ENCODE peak calls at places on chromosome 22, in four cellular contexts. S is tibial artery, K is colonic mucosa, L is astrocyte of the cerebellum. B is an unnamed sample.

GRCh38 chr22:19082793-19083192 is 39.4 kb downstream of the DGCR2 start:
- DNase-seq in S (no peak), K (no peak), L (no peak), B (no peak)

GRCh38 chr22:30870451-30871345 is 97.9 kb downstream of the MORC2 start:
- DNase-seq in S (peak; percentile 13), K (no peak), L (no peak), B (no peak)

GRCh38 chr22:31561970-31562369 is 65.6 kb downstream of the SFI1 start:
- DNase-seq in S (no peak), K (no peak), L (no peak), B (no peak)

GRCh38 chr22:49413551-49413950 is 414.1 kb downstream of the BRD1 start:
- DNase-seq in S (no peak), K (no peak), L (no peak), B (no peak)

GRCh38 chr22:30541979-30542810 is 4.3 kb downstream of the SEC14L6 start:
- DNase-seq in S (no peak), K (no peak), L (no peak), B (peak; percentile 50)

GRCh38 chr22:39292561-39293074 is 26.8 kb downstream of the RPL3 start:
- DNase-seq in S (peak; percentile 94), K (peak; percentile 90), L (peak; percentile 86), B (peak; percentile 34)

GRCh38 chr22:19876941-19877625 is 22.4 kb upstream of the GNB1L start:
- DNase-seq in S (peak; percentile 11), K (no peak), L (no peak), B (no peak)

GRCh38 chr22:23722724-23723123 is 28.2 kb downstream of the ZNF70 start:
- DNase-seq in S (no peak), K (no peak), L (no peak), B (no peak)

GRCh38 chr22:19811811-19812771 is 42.6 kb downstream of the GNB1L start:
- DNase-seq in S (no peak), K (peak; percentile 13), L (no peak), B (no peak)

GRCh38 chr22:49838771-49839717 is 11.4 kb upstream of the BRD1 start:
- DNase-seq in S (no peak), K (peak; percentile 30), L (no peak), B (no peak)

DNA sequence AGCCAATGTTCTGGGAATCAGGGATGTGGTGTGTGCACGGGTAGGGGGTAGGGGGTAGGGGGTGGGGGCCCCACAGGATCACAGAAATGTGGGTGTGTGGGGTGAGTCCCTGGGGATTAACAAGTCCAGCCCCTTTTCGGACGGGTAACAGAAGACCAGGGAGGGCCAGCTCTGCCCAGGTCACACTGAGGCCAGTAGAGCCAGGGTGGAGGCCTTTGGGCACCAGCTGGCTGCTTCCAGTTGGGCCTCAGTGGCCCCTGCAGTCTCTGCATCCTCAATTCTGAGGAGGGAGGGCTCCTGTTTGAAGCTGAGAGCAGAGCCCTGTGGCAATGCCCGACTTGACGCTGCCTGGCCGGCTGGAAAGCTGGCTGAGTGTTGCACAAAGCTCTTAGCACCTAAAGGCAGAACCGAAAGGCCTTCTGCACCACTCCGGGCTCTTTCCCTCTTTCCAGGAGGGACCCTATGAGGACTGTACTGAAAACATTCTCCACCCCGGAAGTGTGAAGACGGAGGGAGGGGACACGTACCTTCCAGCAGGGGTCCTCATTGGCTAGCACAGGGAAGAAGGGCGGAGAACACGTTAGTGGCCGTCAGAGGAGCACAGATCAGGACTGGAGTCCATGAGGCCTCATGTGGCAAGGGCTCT is 120.4 kb downstream of the PHF21B start:
- DNase-seq in S (no peak), K (no peak), L (no peak), B (no peak)
- TF ChIP-seq CTCF in S (no peak), K (no peak), L (no peak), B (no peak)

GRCh38 chr22:42937164-42937854 is 77.6 kb downstream of the PACSIN2 start:
- DNase-seq in S (peak; percentile 76), K (peak; percentile 76), L (peak; percentile 29), B (no peak)
- TF ChIP-seq CTCF in S (no peak), K (no peak), L (no peak), B (no peak)

DNA sequence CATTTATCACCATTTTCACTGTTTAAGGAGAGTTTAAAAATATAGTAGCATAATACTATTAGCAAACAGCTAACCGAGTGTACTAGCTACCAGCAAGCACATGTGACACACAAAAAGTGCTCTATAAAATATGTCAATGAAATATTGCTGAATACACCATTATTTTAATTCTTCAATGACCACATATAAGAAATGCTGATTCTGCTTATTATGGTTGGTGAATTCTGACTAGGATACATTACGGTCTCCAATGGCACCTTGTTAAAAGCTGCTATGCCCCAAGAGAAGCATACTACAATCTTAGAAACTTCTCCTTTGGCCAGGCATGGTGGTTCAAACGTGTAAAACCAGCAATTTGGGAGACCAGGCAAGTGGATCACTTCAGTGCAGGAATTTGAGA is 129.8 kb downstream of the MRTFA start:
- DNase-seq in S (no peak), K (no peak), L (no peak), B (no peak)
- TF ChIP-seq CTCF in S (no peak), K (no peak), L (no peak), B (no peak)

DNA sequence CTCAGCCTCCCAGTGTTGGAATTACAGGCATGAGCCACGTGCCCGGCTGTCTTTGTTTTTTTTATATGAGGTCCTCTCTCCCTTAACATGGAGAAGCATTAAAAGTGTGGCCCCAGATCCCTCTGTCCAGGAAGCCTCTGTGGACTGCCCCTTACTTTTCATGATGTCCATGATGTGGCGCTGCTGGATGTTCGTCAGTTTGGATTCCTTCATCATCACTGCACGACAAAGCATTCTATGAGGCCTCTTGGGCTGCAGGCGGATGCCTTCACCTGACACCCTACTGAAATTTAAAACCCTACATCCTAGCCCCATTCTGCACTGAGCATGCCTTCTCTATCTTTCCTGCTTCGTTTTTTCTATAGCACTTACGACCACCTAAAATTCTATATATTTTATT is 2.1 kb downstream of the C22orf23 start:
- DNase-seq in S (no peak), K (no peak), L (no peak), B (no peak)
- TF ChIP-seq CTCF in S (no peak), K (no peak), L (no peak), B (no peak)

DNA sequence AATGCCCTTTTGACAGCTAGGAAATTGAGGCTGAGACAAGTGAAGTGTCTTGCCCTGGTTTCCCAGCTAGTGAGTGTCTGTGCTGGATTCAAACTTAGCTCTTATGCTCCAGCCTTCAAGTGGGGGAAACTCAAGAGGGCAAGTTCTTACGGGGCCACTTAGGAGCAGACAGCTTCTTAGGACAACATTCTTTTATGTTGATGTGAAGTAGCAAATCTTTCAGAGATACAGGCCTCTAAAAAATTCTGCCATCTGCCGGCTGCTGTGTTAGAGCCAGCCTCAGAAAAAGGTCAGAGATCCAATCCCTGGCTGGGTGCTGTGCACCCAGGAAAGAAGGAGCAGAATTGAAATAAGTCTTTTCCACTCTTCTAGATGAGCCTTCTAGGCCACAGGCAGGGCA is 26.6 kb downstream of the TIMP3 start:
- DNase-seq in S (no peak), K (no peak), L (no peak), B (no peak)
- TF ChIP-seq CTCF in S (no peak), K (no peak), L (no peak), B (no peak)

DNA sequence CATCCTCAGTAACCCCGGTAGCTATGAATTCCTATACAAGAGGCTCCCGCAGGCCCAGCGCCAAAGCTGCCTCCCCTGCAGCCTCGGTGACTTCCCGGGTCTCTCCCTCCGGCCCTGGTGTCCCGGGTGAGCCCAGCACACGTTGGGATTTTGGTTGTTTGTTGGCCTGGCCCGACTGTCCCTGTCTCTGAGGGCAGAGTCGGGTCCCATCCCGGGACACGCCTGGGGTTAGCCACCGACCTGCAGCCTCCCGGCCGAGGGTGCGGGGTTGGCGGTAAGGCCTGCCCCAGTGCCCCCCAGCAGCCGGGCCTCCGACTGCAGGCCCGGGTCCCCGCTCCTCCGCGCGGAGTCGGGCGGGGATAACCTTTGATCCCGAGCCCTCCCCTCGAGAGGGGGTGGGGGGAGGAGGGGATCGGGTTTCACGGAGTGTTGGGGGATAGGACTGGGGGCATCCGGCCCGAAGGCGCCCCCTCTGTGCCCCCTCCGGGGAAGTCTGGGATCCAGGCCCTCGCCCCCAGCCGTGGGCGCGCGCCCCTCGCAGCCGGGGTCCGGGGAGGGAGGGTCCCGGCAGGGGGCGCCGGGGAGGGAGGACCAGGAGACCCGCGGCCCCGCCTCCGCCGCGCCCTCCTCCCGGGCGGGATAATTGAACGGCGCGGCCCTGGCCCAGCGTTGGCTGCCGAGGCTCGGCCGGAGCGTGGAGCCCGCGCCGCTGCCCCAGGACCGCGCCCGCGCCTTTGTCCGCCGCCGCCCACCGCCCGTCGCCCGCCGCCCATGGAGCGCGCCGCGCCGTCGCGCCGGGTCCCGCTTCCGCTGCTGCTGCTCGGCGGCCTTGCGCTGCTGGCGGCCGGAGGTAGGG is at the start of gene FBLN1:
- DNase-seq in S (no peak), K (no peak), L (no peak), B (peak; percentile 70)
- TF ChIP-seq CTCF in S (no peak), K (no peak), L (peak; percentile 6), B (peak; percentile 44)

DNA sequence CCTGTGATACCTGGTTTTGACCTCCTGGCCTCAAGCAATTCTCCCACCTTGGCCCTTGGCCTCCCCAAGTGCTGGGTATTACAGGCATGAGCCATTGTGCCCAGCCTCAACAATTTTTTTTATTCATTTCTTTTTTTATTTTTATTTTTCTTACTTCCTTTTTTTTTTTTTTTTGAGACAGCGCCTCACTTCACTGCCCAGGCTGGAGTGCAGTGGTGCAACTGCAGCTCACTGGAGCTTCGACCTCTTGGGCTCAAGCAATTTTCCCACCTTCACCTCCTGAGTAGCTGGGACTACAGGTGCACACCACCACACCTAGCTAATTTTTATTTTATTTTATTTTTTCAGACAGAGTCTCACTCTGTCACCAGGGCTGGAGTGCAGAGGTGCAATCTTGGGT is 25.5 kb upstream of the CECR2 start:
- DNase-seq in S (no peak), K (no peak), L (no peak), B (no peak)
- TF ChIP-seq CTCF in S (no peak), K (no peak), L (no peak), B (no peak)

GRCh38 chr22:26564181-26564580 is 25.8 kb downstream of the TPST2 start:
- DNase-seq in S (no peak), K (no peak), L (no peak), B (no peak)

GRCh38 chr22:26564672-26565071 is 25.3 kb downstream of the TPST2 start:
- DNase-seq in S (no peak), K (no peak), L (no peak), B (no peak)

GRCh38 chr22:26561756-26562417 is 28.0 kb downstream of the TPST2 start:
- DNase-seq in S (no peak), K (no peak), L (no peak), B (no peak)

GRCh38 chr22:26565181-26565580 is 24.8 kb downstream of the TPST2 start:
- DNase-seq in S (no peak), K (no peak), L (no peak), B (no peak)

DNA sequence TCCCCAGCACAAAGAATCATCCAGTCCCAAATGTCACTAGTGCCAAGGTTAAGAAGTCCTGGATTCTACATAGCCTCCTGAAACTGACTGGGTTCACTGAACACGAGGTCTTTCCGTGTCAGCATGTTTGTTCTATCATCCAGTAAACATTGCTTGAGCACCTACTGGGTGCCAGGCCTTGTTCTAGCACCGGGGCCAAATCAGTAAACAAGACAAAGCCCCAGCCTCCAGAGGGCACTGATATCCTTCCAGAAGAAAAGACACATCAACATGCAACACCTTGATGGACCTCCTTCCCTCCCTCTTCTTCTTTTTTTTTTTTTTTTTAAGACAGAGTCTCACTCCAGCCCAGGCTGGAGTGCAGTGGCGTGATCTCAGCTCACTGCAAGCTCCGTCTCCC is 26.9 kb downstream of the TPST2 start:
- DNase-seq in S (no peak), K (no peak), L (no peak), B (no peak)
- TF ChIP-seq CTCF in S (no peak), K (no peak), L (peak; percentile 11), B (no peak)

GRCh38 chr22:46909237-46910030 is 147.0 kb downstream of the TBC1D22A start:
- DNase-seq in S (no peak), K (no peak), L (no peak), B (no peak)
- TF ChIP-seq CTCF in S (no peak), K (no peak), L (no peak), B (no peak)